ENCODE peak calls at places on chromosomes 11 and 22, in ten cellular contexts. One of them, this sample, is unnamed.

GRCh38 chr11:15645201-15645600 is 530.5 kb downstream of the INSC start:
- DNase-seq in GM23248: no peak
- DNase-seq in CD8-positive, alpha-beta T cell: no peak
- DNase-seq in AG04450: no peak
- DNase-seq in sigmoid colon: no peak
- DNase-seq in effector memory CD4-positive, alpha-beta T cell: no peak
- DNase-seq in H1: no peak
- DNase-seq in heart right ventricle: no peak
- DNase-seq in upper lobe of right lung: no peak
- DNase-seq in cardiac muscle cell: no peak
- DNase-seq in this sample: no peak

GRCh38 chr22:31081963-31082605 is 966 bp downstream of the SMTN start:
- DNase-seq in CD8-positive, alpha-beta T cell: no peak
- DNase-seq in effector memory CD4-positive, alpha-beta T cell: no peak
- DNase-seq in H1: no peak
- DNase-seq in cardiac muscle cell: peak; percentile 35
- DNase-seq in AG04450: no peak
- DNase-seq in heart right ventricle: no peak
- DNase-seq in sigmoid colon: no peak
- DNase-seq in GM23248: peak; percentile 86
- DNase-seq in upper lobe of right lung: no peak
- DNase-seq in this sample: no peak

GRCh38 chr11:73246303-73246702 is 25.8 kb upstream of the P2RY6 start:
- DNase-seq in cardiac muscle cell: no peak
- DNase-seq in upper lobe of right lung: no peak
- DNase-seq in effector memory CD4-positive, alpha-beta T cell: no peak
- DNase-seq in GM23248: no peak
- DNase-seq in AG04450: no peak
- DNase-seq in CD8-positive, alpha-beta T cell: no peak
- DNase-seq in H1: no peak
- DNase-seq in heart right ventricle: no peak
- DNase-seq in sigmoid colon: no peak
- DNase-seq in this sample: no peak

GRCh38 chr22:38135133-38135706 is 24.7 kb upstream of the BAIAP2L2 start:
- DNase-seq in sigmoid colon: peak; percentile 37
- DNase-seq in upper lobe of right lung: peak; percentile 46
- DNase-seq in AG04450: peak; percentile 39
- DNase-seq in CD8-positive, alpha-beta T cell: no peak
- DNase-seq in GM23248: peak; percentile 91
- DNase-seq in cardiac muscle cell: peak; percentile 83
- DNase-seq in effector memory CD4-positive, alpha-beta T cell: no peak
- DNase-seq in heart right ventricle: no peak
- DNase-seq in H1: no peak
- DNase-seq in this sample: peak; percentile 68

GRCh38 chr11:127362754-127363153 is 362.2 kb upstream of the KIRREL3 start:
- DNase-seq in heart right ventricle: no peak
- DNase-seq in effector memory CD4-positive, alpha-beta T cell: no peak
- DNase-seq in H1: no peak
- DNase-seq in cardiac muscle cell: no peak
- DNase-seq in sigmoid colon: no peak
- DNase-seq in CD8-positive, alpha-beta T cell: no peak
- DNase-seq in GM23248: no peak
- DNase-seq in AG04450: no peak
- DNase-seq in upper lobe of right lung: no peak
- DNase-seq in this sample: no peak

GRCh38 chr11:61962213-61963015 is 5.0 kb downstream of the FTH1 start:
- DNase-seq in H1: no peak
- DNase-seq in heart right ventricle: no peak
- DNase-seq in upper lobe of right lung: peak; percentile 52
- DNase-seq in cardiac muscle cell: peak; percentile 69
- DNase-seq in CD8-positive, alpha-beta T cell: no peak
- DNase-seq in GM23248: peak; percentile 37
- DNase-seq in sigmoid colon: no peak
- DNase-seq in effector memory CD4-positive, alpha-beta T cell: no peak
- DNase-seq in AG04450: no peak
- DNase-seq in this sample: peak; percentile 44

GRCh38 chr11:9273430-9274336 is 8.5 kb upstream of the DENND5A start:
- DNase-seq in cardiac muscle cell: peak; percentile 63
- DNase-seq in AG04450: no peak
- DNase-seq in H1: no peak
- DNase-seq in CD8-positive, alpha-beta T cell: no peak
- DNase-seq in sigmoid colon: no peak
- DNase-seq in effector memory CD4-positive, alpha-beta T cell: no peak
- DNase-seq in heart right ventricle: no peak
- DNase-seq in GM23248: peak; percentile 61
- DNase-seq in upper lobe of right lung: no peak
- DNase-seq in this sample: no peak

GRCh38 chr11:64234840-64235379 is 526 bp downstream of the VEGFB start:
- DNase-seq in CD8-positive, alpha-beta T cell: peak; percentile 56
- DNase-seq in upper lobe of right lung: peak; percentile 83
- DNase-seq in cardiac muscle cell: peak; percentile 17
- DNase-seq in H1: peak; percentile 70
- DNase-seq in sigmoid colon: no peak
- DNase-seq in GM23248: peak; percentile 75
- DNase-seq in heart right ventricle: no peak
- DNase-seq in effector memory CD4-positive, alpha-beta T cell: peak; percentile 32
- DNase-seq in AG04450: no peak
- DNase-seq in this sample: peak; percentile 85

GRCh38 chr11:109885006-109885405 is 208.2 kb upstream of the ZC3H12C start:
- DNase-seq in CD8-positive, alpha-beta T cell: no peak
- DNase-seq in upper lobe of right lung: no peak
- DNase-seq in heart right ventricle: no peak
- DNase-seq in effector memory CD4-positive, alpha-beta T cell: no peak
- DNase-seq in GM23248: no peak
- DNase-seq in sigmoid colon: no peak
- DNase-seq in AG04450: no peak
- DNase-seq in cardiac muscle cell: no peak
- DNase-seq in H1: no peak
- DNase-seq in this sample: no peak

GRCh38 chr11:109884501-109884900 is 208.7 kb upstream of the ZC3H12C start:
- DNase-seq in effector memory CD4-positive, alpha-beta T cell: no peak
- DNase-seq in CD8-positive, alpha-beta T cell: no peak
- DNase-seq in cardiac muscle cell: no peak
- DNase-seq in upper lobe of right lung: no peak
- DNase-seq in GM23248: no peak
- DNase-seq in sigmoid colon: no peak
- DNase-seq in heart right ventricle: no peak
- DNase-seq in H1: no peak
- DNase-seq in AG04450: no peak
- DNase-seq in this sample: no peak
- H3K4me3 ChIP-seq in effector memory CD4-positive, alpha-beta T cell: no peak overlapping the region
- H3K4me3 ChIP-seq in CD8-positive, alpha-beta T cell: no peak overlapping the region
- H3K4me3 ChIP-seq in cardiac muscle cell: no peak overlapping the region
- H3K4me3 ChIP-seq in upper lobe of right lung: no peak overlapping the region
- H3K4me3 ChIP-seq in GM23248: no peak overlapping the region
- H3K4me3 ChIP-seq in sigmoid colon: no peak overlapping the region
- H3K4me3 ChIP-seq in heart right ventricle: no peak overlapping the region
- H3K4me3 ChIP-seq in H1: no peak overlapping the region
- H3K4me3 ChIP-seq in AG04450: no peak overlapping the region
- H3K4me3 ChIP-seq in this sample: no peak overlapping the region

GRCh38 chr22:35620624-35621245 is 3.6 kb upstream of the MB start:
- DNase-seq in AG04450: no peak
- DNase-seq in H1: no peak
- DNase-seq in upper lobe of right lung: no peak
- DNase-seq in heart right ventricle: peak; percentile 74
- DNase-seq in CD8-positive, alpha-beta T cell: no peak
- DNase-seq in cardiac muscle cell: peak; percentile 19
- DNase-seq in GM23248: peak; percentile 73
- DNase-seq in sigmoid colon: peak; percentile 86
- DNase-seq in effector memory CD4-positive, alpha-beta T cell: no peak
- DNase-seq in this sample: peak; percentile 64
- H3K27ac ChIP-seq in AG04450: no peak overlapping the region
- H3K27ac ChIP-seq in H1: no peak overlapping the region
- H3K27ac ChIP-seq in upper lobe of right lung: no peak overlapping the region
- H3K27ac ChIP-seq in heart right ventricle: peak overlapping the region; percentile 88
- H3K27ac ChIP-seq in CD8-positive, alpha-beta T cell: no peak overlapping the region
- H3K27ac ChIP-seq in cardiac muscle cell: peak overlapping the region; percentile 94
- H3K27ac ChIP-seq in GM23248: no peak overlapping the region
- H3K27ac ChIP-seq in sigmoid colon: peak overlapping the region; percentile 83
- H3K27ac ChIP-seq in effector memory CD4-positive, alpha-beta T cell: no peak overlapping the region
- H3K27ac ChIP-seq in this sample: no peak overlapping the region

DNA sequence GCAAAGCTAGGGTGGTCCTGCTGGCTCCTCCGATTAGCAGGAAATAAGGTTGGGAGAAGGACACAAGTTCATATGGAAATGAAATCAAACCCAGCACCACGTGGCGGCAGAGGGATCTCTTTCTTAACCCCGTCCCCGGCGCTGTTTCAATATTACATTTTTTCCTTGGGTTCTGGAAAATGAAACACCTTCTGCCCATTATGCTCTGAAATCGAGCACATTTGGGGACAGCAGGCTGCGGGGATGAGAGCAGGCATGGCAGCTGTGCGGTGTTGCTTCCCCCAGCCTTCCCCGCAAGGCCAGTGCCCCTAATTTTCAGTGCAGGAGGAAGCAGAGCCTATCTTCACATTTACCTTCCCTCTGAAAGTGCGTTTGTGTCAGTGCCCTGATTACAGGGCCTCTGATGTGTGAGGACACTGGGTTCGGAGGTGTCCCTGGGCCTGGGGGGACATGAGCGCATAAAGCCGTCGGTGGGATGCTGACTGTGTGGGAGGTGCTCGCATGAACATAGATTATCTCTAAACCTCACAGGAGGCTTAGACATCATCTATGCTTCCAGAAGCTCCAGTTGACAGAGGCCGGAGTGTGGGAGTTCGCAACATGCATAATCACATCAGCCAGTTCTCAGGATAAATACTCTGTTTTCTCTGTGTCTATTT is 921.4 kb downstream of the BRD1 start:
- DNase-seq in cardiac muscle cell: no peak
- DNase-seq in AG04450: no peak
- DNase-seq in CD8-positive, alpha-beta T cell: no peak
- DNase-seq in sigmoid colon: peak; percentile 14
- DNase-seq in upper lobe of right lung: peak; percentile 42
- DNase-seq in heart right ventricle: no peak
- DNase-seq in H1: no peak
- DNase-seq in effector memory CD4-positive, alpha-beta T cell: no peak
- DNase-seq in GM23248: no peak
- DNase-seq in this sample: no peak
- H3K9me3 ChIP-seq in cardiac muscle cell: no peaks in the 10 kb centered on the region
- H3K9me3 ChIP-seq in AG04450: peaks cover 59% of the 10 kb centered on the region
- H3K9me3 ChIP-seq in CD8-positive, alpha-beta T cell: no peaks in the 10 kb centered on the region
- H3K9me3 ChIP-seq in sigmoid colon: no peaks in the 10 kb centered on the region
- H3K9me3 ChIP-seq in upper lobe of right lung: no peaks in the 10 kb centered on the region
- H3K9me3 ChIP-seq in heart right ventricle: no peaks in the 10 kb centered on the region
- H3K9me3 ChIP-seq in H1: no peaks in the 10 kb centered on the region
- H3K9me3 ChIP-seq in effector memory CD4-positive, alpha-beta T cell: no peaks in the 10 kb centered on the region
- H3K9me3 ChIP-seq in GM23248: no peaks in the 10 kb centered on the region
- H3K9me3 ChIP-seq in this sample: no peaks in the 10 kb centered on the region

GRCh38 chr22:35917651-35918050 is 111.0 kb downstream of the RBFOX2 start:
- DNase-seq in GM23248: no peak
- DNase-seq in heart right ventricle: no peak
- DNase-seq in AG04450: no peak
- DNase-seq in H1: no peak
- DNase-seq in CD8-positive, alpha-beta T cell: no peak
- DNase-seq in cardiac muscle cell: no peak
- DNase-seq in sigmoid colon: no peak
- DNase-seq in effector memory CD4-positive, alpha-beta T cell: no peak
- DNase-seq in upper lobe of right lung: no peak
- DNase-seq in this sample: no peak

GRCh38 chr22:35914357-35914664 is 114.3 kb downstream of the RBFOX2 start:
- DNase-seq in AG04450: no peak
- DNase-seq in CD8-positive, alpha-beta T cell: no peak
- DNase-seq in GM23248: no peak
- DNase-seq in heart right ventricle: no peak
- DNase-seq in cardiac muscle cell: no peak
- DNase-seq in sigmoid colon: no peak
- DNase-seq in H1: no peak
- DNase-seq in upper lobe of right lung: no peak
- DNase-seq in effector memory CD4-positive, alpha-beta T cell: no peak
- DNase-seq in this sample: no peak

GRCh38 chr22:35913925-35914324 is 114.7 kb downstream of the RBFOX2 start:
- DNase-seq in upper lobe of right lung: no peak
- DNase-seq in CD8-positive, alpha-beta T cell: no peak
- DNase-seq in effector memory CD4-positive, alpha-beta T cell: no peak
- DNase-seq in heart right ventricle: no peak
- DNase-seq in GM23248: no peak
- DNase-seq in H1: no peak
- DNase-seq in AG04450: no peak
- DNase-seq in cardiac muscle cell: no peak
- DNase-seq in sigmoid colon: no peak
- DNase-seq in this sample: no peak

GRCh38 chr22:35914665-35915476 is 113.8 kb downstream of the RBFOX2 start:
- DNase-seq in heart right ventricle: peak; percentile 87
- DNase-seq in upper lobe of right lung: no peak
- DNase-seq in CD8-positive, alpha-beta T cell: no peak
- DNase-seq in cardiac muscle cell: peak; percentile 91
- DNase-seq in effector memory CD4-positive, alpha-beta T cell: no peak
- DNase-seq in GM23248: peak; percentile 92
- DNase-seq in sigmoid colon: peak; percentile 83
- DNase-seq in AG04450: peak; percentile 75
- DNase-seq in H1: peak; percentile 51
- DNase-seq in this sample: peak; percentile 61

DNA sequence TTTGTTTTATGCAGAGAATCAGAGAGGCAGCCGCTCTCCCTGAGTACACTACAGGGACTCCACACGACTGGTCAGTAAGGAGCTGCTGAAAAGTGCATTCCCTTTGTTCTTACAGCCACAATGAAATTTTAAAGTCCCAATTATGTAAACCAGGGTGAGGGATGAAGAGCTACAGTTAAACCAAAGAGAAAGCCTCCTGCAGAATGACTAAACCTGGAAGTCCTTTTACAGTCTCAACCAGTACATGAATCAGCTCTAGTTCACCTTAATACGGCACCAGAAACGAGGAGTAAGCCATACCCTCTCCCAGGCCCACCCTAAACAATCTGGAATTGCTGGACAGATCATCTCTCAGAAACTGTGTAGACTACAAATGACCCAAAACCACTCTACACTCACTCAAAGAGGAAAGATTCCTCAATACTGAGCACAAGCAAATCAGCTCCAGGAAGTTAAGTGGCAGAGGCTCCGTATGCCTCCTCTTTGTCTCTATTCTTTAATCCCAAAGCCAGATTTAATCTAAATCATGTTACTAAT is 113.1 kb downstream of the RBFOX2 start:
- DNase-seq in cardiac muscle cell: no peak
- DNase-seq in AG04450: no peak
- DNase-seq in upper lobe of right lung: no peak
- DNase-seq in CD8-positive, alpha-beta T cell: no peak
- DNase-seq in sigmoid colon: no peak
- DNase-seq in H1: no peak
- DNase-seq in GM23248: peak; percentile 74
- DNase-seq in effector memory CD4-positive, alpha-beta T cell: no peak
- DNase-seq in heart right ventricle: no peak
- DNase-seq in this sample: no peak
- H3K4me3 ChIP-seq in cardiac muscle cell: peak overlapping the region; percentile 41
- H3K4me3 ChIP-seq in AG04450: peak overlapping the region; percentile 21
- H3K4me3 ChIP-seq in upper lobe of right lung: peak overlapping the region; percentile 56
- H3K4me3 ChIP-seq in CD8-positive, alpha-beta T cell: no peak overlapping the region
- H3K4me3 ChIP-seq in sigmoid colon: peak overlapping the region; percentile 51
- H3K4me3 ChIP-seq in H1: peak overlapping the region; percentile 39
- H3K4me3 ChIP-seq in GM23248: peak overlapping the region; percentile 77
- H3K4me3 ChIP-seq in effector memory CD4-positive, alpha-beta T cell: no peak overlapping the region
- H3K4me3 ChIP-seq in heart right ventricle: peak overlapping the region; percentile 53
- H3K4me3 ChIP-seq in this sample: no peak overlapping the region

DNA sequence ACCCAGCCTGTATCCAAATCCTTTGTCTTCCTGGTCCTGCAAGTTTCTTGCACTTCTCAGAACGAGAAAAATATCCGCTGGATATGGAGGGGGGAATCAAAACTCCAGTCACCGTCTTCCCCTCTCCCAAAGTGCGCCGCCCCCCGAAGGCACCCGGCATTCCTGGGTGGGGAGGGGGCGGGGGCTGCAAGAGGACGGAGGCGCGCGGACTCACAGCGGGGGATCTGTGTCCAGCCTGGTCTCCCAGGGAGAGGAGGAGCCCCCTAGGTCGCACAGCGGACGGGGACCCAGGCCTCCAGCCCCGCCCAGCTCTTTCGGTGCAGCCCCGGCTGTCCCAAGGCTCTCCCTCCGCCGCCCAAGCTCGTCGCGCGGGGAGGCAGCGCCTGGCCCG is 2.1 kb upstream of the WNT11 start:
- DNase-seq in H1: no peak
- DNase-seq in cardiac muscle cell: no peak
- DNase-seq in effector memory CD4-positive, alpha-beta T cell: no peak
- DNase-seq in CD8-positive, alpha-beta T cell: no peak
- DNase-seq in sigmoid colon: no peak
- DNase-seq in upper lobe of right lung: no peak
- DNase-seq in AG04450: no peak
- DNase-seq in GM23248: no peak
- DNase-seq in heart right ventricle: peak; percentile 21
- DNase-seq in this sample: no peak
- H3K27ac ChIP-seq in H1: no peak overlapping the region
- H3K27ac ChIP-seq in cardiac muscle cell: no peak overlapping the region
- H3K27ac ChIP-seq in effector memory CD4-positive, alpha-beta T cell: no peak overlapping the region
- H3K27ac ChIP-seq in CD8-positive, alpha-beta T cell: no peak overlapping the region
- H3K27ac ChIP-seq in sigmoid colon: no peak overlapping the region
- H3K27ac ChIP-seq in upper lobe of right lung: no peak overlapping the region
- H3K27ac ChIP-seq in AG04450: no peak overlapping the region
- H3K27ac ChIP-seq in GM23248: no peak overlapping the region
- H3K27ac ChIP-seq in heart right ventricle: peak overlapping the region; percentile 64
- H3K27ac ChIP-seq in this sample: no peak overlapping the region

This sample was measured in aorta.